ENCODE peak calls at places on chromosomes 7 and 10, in four cellular contexts. One of them, this sample, is unnamed.

GRCh38 chr10:49331431-49331830 is 32.5 kb downstream of the C10orf71 start:
- DNase-seq in T-helper 2 cell: no peak
- DNase-seq in epithelial cell of esophagus: no peak
- DNase-seq in NCI-H748 treated with DMSO at 0.1 percent for 48 hours: no peak
- DNase-seq in this sample: no peak

GRCh38 chr10:17109475-17110207 is 20.0 kb downstream of the CUBN start:
- DNase-seq in T-helper 2 cell: no peak
- DNase-seq in epithelial cell of esophagus: peak
- DNase-seq in NCI-H748 treated with DMSO at 0.1 percent for 48 hours: no peak
- DNase-seq in this sample: no peak

GRCh38 chr10:71697938-71698709 is 21.5 kb downstream of the C10orf105 start:
- DNase-seq in T-helper 2 cell: no peak
- DNase-seq in epithelial cell of esophagus: no peak
- DNase-seq in NCI-H748 treated with DMSO at 0.1 percent for 48 hours: no peak
- DNase-seq in this sample: peak

GRCh38 chr10:5546891-5547683 is 22.3 kb downstream of the CALML3 start:
- DNase-seq in T-helper 2 cell: no peak
- DNase-seq in epithelial cell of esophagus: peak
- DNase-seq in NCI-H748 treated with DMSO at 0.1 percent for 48 hours: no peak
- DNase-seq in this sample: no peak

GRCh38 chr7:20249924-20250323 is 32.7 kb upstream of the MACC1 start:
- DNase-seq in T-helper 2 cell: no peak
- DNase-seq in epithelial cell of esophagus: peak
- DNase-seq in NCI-H748 treated with DMSO at 0.1 percent for 48 hours: no peak
- DNase-seq in this sample: no peak

GRCh38 chr10:42654419-42654818 is 16.0 kb upstream of the ZNF33B start:
- DNase-seq in T-helper 2 cell: no peak
- DNase-seq in epithelial cell of esophagus: no peak
- DNase-seq in NCI-H748 treated with DMSO at 0.1 percent for 48 hours: no peak
- DNase-seq in this sample: no peak

GRCh38 chr7:34155225-34155908 is 250.0 kb downstream of the BMPER start:
- DNase-seq in T-helper 2 cell: no peak
- DNase-seq in epithelial cell of esophagus: peak
- DNase-seq in NCI-H748 treated with DMSO at 0.1 percent for 48 hours: no peak
- DNase-seq in this sample: no peak

GRCh38 chr10:121994429-121994881 is 5.5 kb downstream of the TACC2 start:
- DNase-seq in T-helper 2 cell: no peak
- DNase-seq in epithelial cell of esophagus: peak
- DNase-seq in NCI-H748 treated with DMSO at 0.1 percent for 48 hours: no peak
- DNase-seq in this sample: no peak

GRCh38 chr10:49140306-49141175 is 6.7 kb upstream of the FAM170B start:
- DNase-seq in T-helper 2 cell: no peak
- DNase-seq in epithelial cell of esophagus: no peak
- DNase-seq in NCI-H748 treated with DMSO at 0.1 percent for 48 hours: no peak
- DNase-seq in this sample: no peak

GRCh38 chr7:155945670-155946325 is 133.5 kb upstream of the SHH start:
- DNase-seq in T-helper 2 cell: no peak
- DNase-seq in epithelial cell of esophagus: no peak
- DNase-seq in NCI-H748 treated with DMSO at 0.1 percent for 48 hours: no peak
- DNase-seq in this sample: no peak

GRCh38 chr10:46236537-46236887 is 50.3 kb upstream of the ANTXRL start:
- DNase-seq in T-helper 2 cell: no peak
- DNase-seq in epithelial cell of esophagus: no peak
- DNase-seq in NCI-H748 treated with DMSO at 0.1 percent for 48 hours: no peak
- DNase-seq in this sample: no peak